ENCODE peak calls at places on chromosome 20, in six cellular contexts. One of them, this sample, is unnamed.

GRCh38 chr20:25000268-25000801 is 7.8 kb upstream of the APMAP start:
- DNase-seq in IMR-90: peak
- DNase-seq in neuronal stem cell: no peak
- DNase-seq in H1: no peak
- DNase-seq in H9: peak
- DNase-seq in trophoblast cell: peak
- DNase-seq in this sample: peak

GRCh38 chr20:64033981-64034493 is 1.9 kb upstream of the C20orf204 start:
- DNase-seq in IMR-90: no peak
- DNase-seq in neuronal stem cell: no peak
- DNase-seq in H1: no peak
- DNase-seq in H9: no peak
- DNase-seq in trophoblast cell: no peak
- DNase-seq in this sample: no peak

GRCh38 chr20:62595069-62595468 is 47.2 kb upstream of the SLCO4A1 start:
- DNase-seq in IMR-90: no peak
- DNase-seq in neuronal stem cell: no peak
- DNase-seq in H1: no peak
- DNase-seq in H9: no peak
- DNase-seq in trophoblast cell: no peak
- DNase-seq in this sample: no peak

GRCh38 chr20:20199338-20200160 is 147.2 kb downstream of the CFAP61 start:
- DNase-seq in IMR-90: no peak
- DNase-seq in neuronal stem cell: no peak
- DNase-seq in H1: no peak
- DNase-seq in H9: no peak
- DNase-seq in trophoblast cell: no peak
- DNase-seq in this sample: no peak

GRCh38 chr20:57905448-57905847 is 195.6 kb upstream of the PMEPA1 start:
- DNase-seq in IMR-90: no peak
- DNase-seq in neuronal stem cell: no peak
- DNase-seq in H1: no peak
- DNase-seq in H9: no peak
- DNase-seq in trophoblast cell: no peak
- DNase-seq in this sample: no peak

GRCh38 chr20:53061305-53061704 is 89.1 kb downstream of the TSHZ2 start:
- DNase-seq in IMR-90: no peak
- DNase-seq in neuronal stem cell: no peak
- DNase-seq in H1: no peak
- DNase-seq in H9: no peak
- DNase-seq in trophoblast cell: peak
- DNase-seq in this sample: no peak

GRCh38 chr20:57222631-57222950 is 43.9 kb downstream of the BMP7 start:
- DNase-seq in IMR-90: no peak
- DNase-seq in neuronal stem cell: no peak
- DNase-seq in H1: no peak
- DNase-seq in H9: no peak
- DNase-seq in trophoblast cell: no peak
- DNase-seq in this sample: no peak

GRCh38 chr20:13220857-13221297 is at the start of gene ISM1:
- DNase-seq in IMR-90: no peak
- DNase-seq in neuronal stem cell: peak
- DNase-seq in H1: peak
- DNase-seq in H9: peak
- DNase-seq in trophoblast cell: peak
- DNase-seq in this sample: peak

GRCh38 chr20:35344354-35344837 is 52.2 kb upstream of the FAM83C start:
- DNase-seq in IMR-90: peak
- DNase-seq in neuronal stem cell: no peak
- DNase-seq in H1: no peak
- DNase-seq in H9: no peak
- DNase-seq in trophoblast cell: no peak
- DNase-seq in this sample: peak

GRCh38 chr20:9180480-9181257 is 111.8 kb downstream of the PLCB4 start:
- DNase-seq in IMR-90: no peak
- DNase-seq in neuronal stem cell: no peak
- DNase-seq in H1: no peak
- DNase-seq in H9: no peak
- DNase-seq in trophoblast cell: no peak
- DNase-seq in this sample: no peak

GRCh38 chr20:9179193-9179802 is 110.4 kb downstream of the PLCB4 start:
- DNase-seq in IMR-90: peak
- DNase-seq in neuronal stem cell: no peak
- DNase-seq in H1: no peak
- DNase-seq in H9: no peak
- DNase-seq in trophoblast cell: no peak
- DNase-seq in this sample: peak

GRCh38 chr20:9179867-9180266 is 111.0 kb downstream of the PLCB4 start:
- DNase-seq in IMR-90: peak
- DNase-seq in neuronal stem cell: no peak
- DNase-seq in H1: no peak
- DNase-seq in H9: no peak
- DNase-seq in trophoblast cell: no peak
- DNase-seq in this sample: no peak

GRCh38 chr20:9172908-9173307 is 104.0 kb downstream of the PLCB4 start:
- DNase-seq in IMR-90: no peak
- DNase-seq in neuronal stem cell: no peak
- DNase-seq in H1: no peak
- DNase-seq in H9: no peak
- DNase-seq in trophoblast cell: no peak
- DNase-seq in this sample: peak

DNA sequence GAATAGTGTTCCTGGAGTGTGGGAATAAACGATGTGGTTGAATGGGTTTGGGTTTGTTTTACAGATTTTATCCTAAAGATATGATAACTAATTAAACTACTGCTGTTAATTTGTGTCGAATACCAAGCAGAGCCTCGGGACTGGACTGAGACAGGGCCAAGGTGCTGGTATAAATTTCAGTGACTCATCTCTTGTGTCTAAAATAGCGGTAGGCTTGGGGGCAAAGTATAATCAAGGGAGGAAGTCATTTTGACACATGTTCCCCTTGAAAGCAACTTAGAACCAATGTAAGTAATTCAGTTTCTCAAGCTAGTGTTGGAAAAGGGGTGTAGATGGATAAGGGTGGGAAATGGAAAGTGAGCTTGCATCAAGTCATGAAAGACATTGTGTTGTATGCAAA is 108.4 kb downstream of the PLCB4 start:
- DNase-seq in IMR-90: no peak
- DNase-seq in neuronal stem cell: no peak
- DNase-seq in H1: no peak
- DNase-seq in H9: no peak
- DNase-seq in trophoblast cell: no peak
- DNase-seq in this sample: peak
- H2BK5ac ChIP-seq in IMR-90: no peak
- H2BK5ac ChIP-seq in neuronal stem cell: no peak
- H2BK5ac ChIP-seq in H1: no peak
- H2BK5ac ChIP-seq in H9: no peak
- H2BK5ac ChIP-seq in trophoblast cell: no peak
- H2BK5ac ChIP-seq in this sample: no peak

DNA sequence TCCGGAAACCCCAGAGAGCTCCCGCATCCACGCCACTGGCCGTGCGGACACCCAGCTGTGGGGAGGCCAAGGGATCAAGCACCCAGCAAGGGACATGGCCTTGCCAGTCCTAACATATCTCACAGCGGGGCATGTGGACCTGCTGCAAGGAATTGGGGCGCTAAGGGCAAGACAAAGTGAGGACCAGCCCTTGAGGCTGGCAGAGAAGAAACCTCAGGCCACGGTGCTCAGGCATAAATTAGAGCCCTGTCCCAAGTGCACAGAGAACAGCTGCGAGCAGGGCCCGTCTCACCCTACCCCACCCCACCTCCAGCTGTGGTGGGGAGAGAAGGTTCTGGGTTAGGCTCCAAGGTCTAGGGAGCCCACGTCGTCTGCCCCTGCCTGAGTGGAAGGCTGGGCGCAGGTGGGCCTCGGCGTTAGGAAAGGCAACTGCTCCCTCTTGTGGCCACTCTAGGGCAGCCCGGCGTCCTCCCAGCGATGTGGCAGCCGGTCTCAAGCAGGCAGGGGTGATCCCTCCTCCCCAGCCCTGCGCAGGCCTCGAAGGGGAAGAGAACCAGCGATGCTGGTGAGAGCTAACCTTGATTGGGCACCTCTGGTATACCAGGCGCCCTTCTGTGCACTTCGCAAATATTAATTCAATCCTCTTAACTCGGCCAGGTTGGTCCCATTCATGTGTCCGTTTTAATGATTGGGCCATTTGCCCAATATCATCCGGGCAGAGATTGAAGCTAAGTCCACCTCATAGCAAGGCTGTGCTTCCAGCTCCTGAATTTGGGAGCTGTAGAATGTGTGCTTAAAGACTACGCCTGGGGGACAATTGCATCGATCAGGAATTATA is 235.8 kb downstream of the NFATC2 start:
- DNase-seq in IMR-90: peak
- DNase-seq in neuronal stem cell: peak
- DNase-seq in H1: peak
- DNase-seq in H9: peak
- DNase-seq in trophoblast cell: peak
- DNase-seq in this sample: peak
- H4K8ac ChIP-seq in IMR-90: no peak
- H4K8ac ChIP-seq in neuronal stem cell: no peak
- H4K8ac ChIP-seq in H1: peak
- H4K8ac ChIP-seq in H9: no peak
- H4K8ac ChIP-seq in trophoblast cell: no peak
- H4K8ac ChIP-seq in this sample: peak

GRCh38 chr20:9306521-9306920 is 207.9 kb upstream of the LAMP5 start:
- DNase-seq in IMR-90: peak
- DNase-seq in neuronal stem cell: no peak
- DNase-seq in H1: no peak
- DNase-seq in H9: no peak
- DNase-seq in trophoblast cell: peak
- DNase-seq in this sample: peak

DNA sequence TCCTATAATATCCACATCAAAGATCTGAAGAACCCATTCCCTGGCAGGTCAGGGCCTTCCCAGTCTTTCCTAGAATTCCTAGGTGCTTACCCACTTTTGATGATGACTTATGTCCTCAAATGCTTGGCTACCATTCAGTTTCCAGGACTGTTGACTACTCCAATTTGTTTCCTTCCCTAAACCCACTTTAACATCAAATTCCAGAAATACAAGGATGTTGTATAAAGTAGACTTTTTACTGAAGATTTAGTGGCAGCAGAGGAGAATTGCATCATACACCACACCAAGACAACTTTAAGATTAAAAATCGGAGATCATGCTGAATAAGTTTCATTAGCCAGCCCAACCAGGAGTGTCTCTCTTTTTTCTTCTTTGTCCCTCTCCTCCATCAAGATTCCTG is 203.3 kb upstream of the LAMP5 start:
- DNase-seq in IMR-90: peak
- DNase-seq in neuronal stem cell: no peak
- DNase-seq in H1: no peak
- DNase-seq in H9: no peak
- DNase-seq in trophoblast cell: no peak
- DNase-seq in this sample: no peak
- H3K14ac ChIP-seq in IMR-90: peak
- H3K14ac ChIP-seq in neuronal stem cell: no peak
- H3K14ac ChIP-seq in H1: no peak
- H3K14ac ChIP-seq in H9: no peak
- H3K14ac ChIP-seq in trophoblast cell: no peak
- H3K14ac ChIP-seq in this sample: no peak

GRCh38 chr20:34155864-34156263 is 43.8 kb upstream of the EIF2S2 start:
- DNase-seq in IMR-90: no peak
- DNase-seq in neuronal stem cell: no peak
- DNase-seq in H1: no peak
- DNase-seq in H9: no peak
- DNase-seq in trophoblast cell: no peak
- DNase-seq in this sample: no peak
- H2BK5ac ChIP-seq in IMR-90: no peak
- H2BK5ac ChIP-seq in neuronal stem cell: no peak
- H2BK5ac ChIP-seq in H1: no peak
- H2BK5ac ChIP-seq in H9: no peak
- H2BK5ac ChIP-seq in trophoblast cell: no peak
- H2BK5ac ChIP-seq in this sample: no peak

DNA sequence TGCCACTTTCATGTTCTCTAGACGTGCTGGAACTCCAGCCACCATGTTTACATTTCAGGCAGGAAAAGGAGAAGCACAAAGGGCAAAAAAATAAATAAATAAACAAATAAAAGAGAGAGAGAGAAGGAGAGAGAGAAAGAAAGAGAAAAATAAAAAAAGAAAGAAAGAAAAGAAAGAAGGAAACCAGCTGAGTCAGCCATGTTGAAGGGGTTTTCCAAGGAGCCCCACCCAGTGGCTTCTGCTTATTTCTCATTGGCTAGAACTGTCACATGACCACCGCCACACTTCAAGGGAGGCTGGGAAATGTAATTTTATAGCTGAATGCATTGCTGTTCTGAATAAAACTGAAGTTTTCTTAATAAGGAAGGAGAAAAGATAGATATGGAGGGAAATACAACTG is 71.1 kb downstream of the BFSP1 start:
- DNase-seq in IMR-90: no peak
- DNase-seq in neuronal stem cell: no peak
- DNase-seq in H1: peak
- DNase-seq in H9: no peak
- DNase-seq in trophoblast cell: no peak
- DNase-seq in this sample: no peak
- H4K8ac ChIP-seq in IMR-90: no peak
- H4K8ac ChIP-seq in neuronal stem cell: no peak
- H4K8ac ChIP-seq in H1: no peak
- H4K8ac ChIP-seq in H9: no peak
- H4K8ac ChIP-seq in trophoblast cell: no peak
- H4K8ac ChIP-seq in this sample: no peak

DNA sequence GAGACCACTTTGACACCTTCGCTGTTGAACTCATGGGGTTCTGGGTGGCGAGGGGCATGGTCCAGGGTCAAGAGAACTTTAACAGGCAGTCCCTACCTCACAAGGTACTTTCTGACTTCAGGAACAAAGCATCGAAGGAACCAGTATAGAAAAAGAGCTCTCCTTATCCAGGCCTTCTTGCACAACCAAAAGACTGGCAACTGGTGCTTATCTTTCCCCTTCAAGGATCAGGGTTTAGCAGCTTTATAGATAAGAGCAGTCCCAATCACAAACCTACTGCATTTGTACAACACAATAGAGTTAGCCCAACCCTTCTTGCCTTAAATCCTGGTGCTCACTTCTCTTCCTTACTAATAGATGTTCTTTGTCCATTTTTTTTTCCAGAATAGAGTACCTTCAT is 116.3 kb downstream of the SNX5 start:
- DNase-seq in IMR-90: no peak
- DNase-seq in neuronal stem cell: no peak
- DNase-seq in H1: no peak
- DNase-seq in H9: no peak
- DNase-seq in trophoblast cell: peak
- DNase-seq in this sample: no peak
- H3K14ac ChIP-seq in IMR-90: no peak
- H3K14ac ChIP-seq in neuronal stem cell: no peak
- H3K14ac ChIP-seq in H1: no peak
- H3K14ac ChIP-seq in H9: no peak
- H3K14ac ChIP-seq in trophoblast cell: no peak
- H3K14ac ChIP-seq in this sample: no peak

This sample was measured in mesenchymal stem cell.